ENCODE peak calls at places on chromosomes 16 and 17, in four cellular contexts. V, Y, I and D are unnamed samples. For H3K4me1, the result is how much of the 10 kb centered on the place peaks cover.

GRCh38 chr16:86519649-86520316 is 9.5 kb downstream of the FOXF1 start:
- DNase-seq in V (peak), Y (peak), I (peak), D (peak)

GRCh38 chr17:78789663-78790181 is 7.6 kb upstream of the CYTH1 start:
- DNase-seq in V (peak), Y (peak), I (peak), D (peak)

GRCh38 chr16:53404959-53405358 is 29.3 kb upstream of the RBL2 start:
- DNase-seq in V (no peak), Y (no peak), I (no peak), D (no peak)

GRCh38 chr16:2817496-2818277 is 650 bp downstream of the PRSS21 start:
- DNase-seq in V (no peak), Y (no peak), I (peak), D (peak)

GRCh38 chr17:66975614-66976378 is 11.3 kb downstream of the CACNG4 start:
- DNase-seq in V (no peak), Y (no peak), I (no peak), D (no peak)

GRCh38 chr17:57016764-57017116 is 38.8 kb downstream of the SCPEP1 start:
- DNase-seq in V (no peak), Y (no peak), I (no peak), D (no peak)

GRCh38 chr16:29891525-29892457 is 7.6 kb downstream of the SEZ6L2 start:
- DNase-seq in V (no peak), Y (no peak), I (no peak), D (no peak)

GRCh38 chr17:5416886-5417285 is 2.6 kb downstream of the NUP88 start:
- DNase-seq in V (no peak), Y (no peak), I (no peak), D (no peak)

GRCh38 chr17:81540676-81541027 is 11.5 kb downstream of the FAAP100 start:
- DNase-seq in V (no peak), Y (no peak), I (no peak), D (no peak)

GRCh38 chr16:86768231-86768791 is 190.0 kb downstream of the FOXL1 start:
- DNase-seq in V (no peak), Y (no peak), I (no peak), D (no peak)

GRCh38 chr16:28823719-28824547 is 1.1 kb downstream of the ATXN2L start:
- DNase-seq in V (peak), Y (peak), I (peak), D (peak)

GRCh38 chr17:74831442-74832146 is 28.1 kb downstream of the GRIN2C start:
- DNase-seq in V (no peak), Y (no peak), I (no peak), D (no peak)

GRCh38 chr17:42865638-42866094 is 14.7 kb downstream of the AOC3 start:
- DNase-seq in V (no peak), Y (no peak), I (no peak), D (no peak)

GRCh38 chr16:53055603-53056527 is 1.1 kb downstream of the CHD9 start:
- DNase-seq in V (no peak), Y (peak), I (no peak), D (no peak)

GRCh38 chr17:18213666-18214270 is 11.7 kb upstream of the LLGL1 start:
- DNase-seq in V (no peak), Y (no peak), I (no peak), D (no peak)

GRCh38 chr17:10558049-10558448 is 8.6 kb upstream of the MYH2 start:
- DNase-seq in V (no peak), Y (no peak), I (no peak), D (no peak)

GRCh38 chr17:43365356-43365755 is 33.4 kb upstream of the ARL4D start:
- DNase-seq in V (no peak), Y (no peak), I (no peak), D (no peak)

GRCh38 chr17:71632328-71632727 is 488.5 kb upstream of the SOX9 start:
- DNase-seq in V (no peak), Y (no peak), I (no peak), D (no peak)

GRCh38 chr17:75110307-75110937 is 653 bp downstream of the ARMC7 start:
- DNase-seq in V (no peak), Y (no peak), I (no peak), D (peak)

GRCh38 chr17:75124041-75124818 is 7.3 kb downstream of the NT5C start:
- DNase-seq in V (peak), Y (peak), I (peak), D (peak)

GRCh38 chr17:67491678-67492019 is 114.6 kb downstream of the PITPNC1 start:
- DNase-seq in V (no peak), Y (no peak), I (no peak), D (no peak)

GRCh38 chr16:86573215-86573614 is 5.1 kb upstream of the FOXL1 start:
- DNase-seq in V (no peak), Y (no peak), I (no peak), D (no peak)

GRCh38 chr16:19524866-19525723 is 1.4 kb downstream of the CCP110 start:
- DNase-seq in V (no peak), Y (no peak), I (no peak), D (no peak)

GRCh38 chr17:70307430-70307829 is 138.1 kb downstream of the KCNJ2 start:
- DNase-seq in V (no peak), Y (peak), I (no peak), D (no peak)

GRCh38 chr17:6079960-6080359 is 9.8 kb downstream of the WSCD1 start:
- DNase-seq in V (no peak), Y (no peak), I (no peak), D (no peak)

GRCh38 chr16:89586218-89586617 is 10.7 kb downstream of the CPNE7 start:
- DNase-seq in V (no peak), Y (no peak), I (no peak), D (no peak)

GRCh38 chr16:67423634-67424575 is 7.0 kb upstream of the HSD11B2 start:
- DNase-seq in V (no peak), Y (no peak), I (no peak), D (no peak)

GRCh38 chr16:30787613-30788378 is 791 bp upstream of the ZNF629 start:
- DNase-seq in V (no peak), Y (no peak), I (no peak), D (no peak)

GRCh38 chr17:67245073-67245693 is at the start of gene HELZ:
- DNase-seq in V (peak), Y (peak), I (peak), D (peak)

GRCh38 chr17:42378597-42379594 is 9.3 kb downstream of the STAT3 start:
- DNase-seq in V (no peak), Y (no peak), I (no peak), D (no peak)

GRCh38 chr17:46732754-46733398 is 85.6 kb downstream of the WNT3 start:
- DNase-seq in V (no peak), Y (no peak), I (no peak), D (no peak)

GRCh38 chr16:53083123-53083522 is 28.3 kb downstream of the CHD9 start:
- DNase-seq in V (no peak), Y (no peak), I (no peak), D (no peak)

GRCh38 chr17:33342025-33342424 is 48.9 kb upstream of the ASIC2 start:
- DNase-seq in V (no peak), Y (no peak), I (no peak), D (no peak)

GRCh38 chr16:69917739-69918138 is 33.4 kb upstream of the CLEC18A start:
- DNase-seq in V (peak), Y (peak), I (peak), D (no peak)

GRCh38 chr16:75911896-75912295 is 185.6 kb upstream of the CPHXL start:
- DNase-seq in V (no peak), Y (no peak), I (no peak), D (no peak)

GRCh38 chr17:418421-418751 is 65.8 kb upstream of the RPH3AL start:
- DNase-seq in V (no peak), Y (no peak), I (no peak), D (no peak)

DNA sequence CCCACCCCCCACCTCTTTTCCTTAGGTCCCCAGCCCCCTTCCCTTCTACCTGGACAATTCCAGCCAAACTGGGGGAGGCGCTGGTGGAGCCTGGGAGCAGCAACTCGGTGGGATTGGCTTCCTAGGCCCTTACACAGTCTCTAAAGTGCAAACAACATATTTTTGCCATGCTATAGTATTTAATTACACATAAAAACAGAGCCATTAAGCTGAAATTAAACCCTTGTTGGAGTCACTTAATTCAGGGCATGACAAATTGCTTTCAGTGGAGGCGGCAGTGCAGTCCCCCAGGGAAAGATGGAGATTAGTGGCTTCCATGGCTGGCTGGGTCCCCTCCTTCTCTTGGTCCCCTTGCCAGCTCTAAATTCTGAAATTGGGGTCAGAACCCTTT is 17.3 kb downstream of the IGFBP4 start:
- DNase-seq in V (no peak), Y (no peak), I (no peak), D (no peak)
- H3K4me1 ChIP-seq in V (under half), Y (under half), I (under half), D (half or more)

DNA sequence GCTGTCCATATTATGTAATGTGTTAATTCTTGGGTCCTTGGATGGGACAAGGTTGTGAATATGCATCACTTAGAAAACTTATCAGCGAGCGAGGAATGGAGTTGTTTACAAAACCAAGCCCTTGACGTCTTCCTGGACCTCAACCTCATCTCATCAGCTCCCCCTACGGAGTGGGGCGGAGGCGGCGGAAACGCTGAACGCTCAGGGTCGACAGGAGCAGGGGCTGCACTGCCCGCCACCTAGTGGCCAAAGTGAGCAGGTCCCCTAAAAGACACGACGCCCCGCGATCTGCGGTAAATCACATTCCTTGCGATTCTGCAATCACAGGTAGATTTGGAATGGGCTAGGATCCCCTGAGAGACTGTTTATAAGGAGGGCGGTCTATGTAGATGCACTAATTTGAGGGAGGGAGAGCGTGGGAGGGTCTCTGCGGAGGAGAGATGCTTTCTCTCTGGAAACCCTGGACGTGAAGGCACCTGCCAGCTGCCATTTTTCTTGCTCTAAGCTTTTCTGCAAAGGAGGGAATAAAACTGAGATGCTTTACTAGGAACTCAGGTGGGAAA is 5.4 kb upstream of the ICAM2 start:
- DNase-seq in V (peak), Y (peak), I (peak), D (peak)
- H3K4me1 ChIP-seq in V (under half), Y (under half), I (under half), D (under half)

GRCh38 chr16:84999857-85000480 is 11.4 kb downstream of the ZDHHC7 start:
- DNase-seq in V (no peak), Y (no peak), I (peak), D (no peak)
- H3K4me1 ChIP-seq in V (under half), Y (under half), I (under half), D (half or more)

DNA sequence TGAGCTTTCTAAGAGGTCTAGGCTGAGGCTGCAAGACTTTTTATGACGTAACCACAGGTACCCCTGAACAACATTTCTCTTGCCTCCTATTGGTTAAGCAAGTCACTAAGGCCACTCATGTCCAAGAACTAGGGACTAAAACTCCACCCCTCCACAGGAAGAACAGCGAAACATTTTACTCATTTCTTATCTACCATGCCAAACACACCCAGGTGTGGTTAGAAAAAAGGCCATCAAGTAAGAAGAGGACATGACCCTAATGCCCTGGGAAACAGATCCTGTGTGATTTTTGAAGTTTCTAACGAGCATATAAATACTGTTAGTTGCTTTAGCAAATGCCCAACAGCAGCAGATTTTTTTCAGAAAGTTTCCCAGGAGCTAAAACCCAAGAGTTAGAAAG is 282.4 kb upstream of the DYNLRB2 start:
- DNase-seq in V (no peak), Y (no peak), I (no peak), D (no peak)
- H3K4me1 ChIP-seq in V (under half), Y (under half), I (under half), D (under half)

GRCh38 chr16:23402100-23402499 is 50.9 kb downstream of the COG7 start:
- DNase-seq in V (no peak), Y (no peak), I (no peak), D (no peak)
- H3K4me1 ChIP-seq in V (under half), Y (under half), I (under half), D (under half)